ENCODE peak calls at places on chromosome 5, in seven cellular contexts. S is effector memory CD8-positive, alpha-beta T cell; J is heart right ventricle; Y is AG09309; P is HL-60; W is left ventricle myocardium superior; X is ELR. C is an unnamed sample.
A peak's percentile ranks its signal among the peaks of the same experiment; 100 is the strongest.

GRCh38 chr5:95707055-95707454 is 24.1 kb upstream of the RHOBTB3 start:
- DNase-seq in S (no peak), J (no peak), Y (no peak), P (no peak), W (no peak), X (no peak), C (no peak)

GRCh38 chr5:169893586-169893985 is 86.7 kb downstream of the INSYN2B start:
- DNase-seq in S (no peak), J (no peak), Y (no peak), P (no peak), W (no peak), X (peak; percentile 26), C (no peak)

GRCh38 chr5:160199410-160199911 is 29.8 kb upstream of the FABP6 start:
- DNase-seq in S (peak; percentile 63), J (peak; percentile 83), Y (no peak), P (peak; percentile 38), W (peak; percentile 90), X (peak; percentile 64), C (no peak)

GRCh38 chr5:180807654-180808414 is 5.2 kb upstream of the MGAT1 start:
- DNase-seq in S (no peak), J (no peak), Y (no peak), P (no peak), W (no peak), X (no peak), C (no peak)

GRCh38 chr5:17340363-17340762 is 122.9 kb downstream of the BASP1 start:
- DNase-seq in S (no peak), J (no peak), Y (no peak), P (no peak), W (no peak), X (peak; percentile 8), C (no peak)

GRCh38 chr5:113985505-113985904 is 376.4 kb upstream of the KCNN2 start:
- DNase-seq in S (no peak), J (no peak), Y (no peak), P (no peak), W (no peak), X (no peak), C (no peak)

GRCh38 chr5:180084638-180085561 is 13.3 kb upstream of the RNF130 start:
- DNase-seq in S (no peak), J (no peak), Y (no peak), P (peak; percentile 73), W (no peak), X (no peak), C (no peak)

GRCh38 chr5:68077349-68077894 is 138.1 kb upstream of the PIK3R1 start:
- DNase-seq in S (no peak), J (no peak), Y (no peak), P (no peak), W (no peak), X (no peak), C (no peak)

GRCh38 chr5:36457511-36458260 is 148.7 kb upstream of the SLC1A3 start:
- DNase-seq in S (no peak), J (no peak), Y (no peak), P (no peak), W (no peak), X (peak; percentile 35), C (no peak)

GRCh38 chr5:167294861-167295685 is 996.4 kb upstream of the WWC1 start:
- DNase-seq in S (no peak), J (no peak), Y (peak; percentile 78), P (no peak), W (no peak), X (peak; percentile 75), C (peak; percentile 97)

GRCh38 chr5:39811381-39811780 is 386.6 kb upstream of the DAB2 start:
- DNase-seq in S (no peak), J (no peak), Y (no peak), P (no peak), W (no peak), X (peak; percentile 14), C (no peak)

GRCh38 chr5:127957183-127957582 is 126.4 kb upstream of the SLC12A2 start:
- DNase-seq in S (no peak), J (peak; percentile 44), Y (no peak), P (no peak), W (peak; percentile 64), X (peak; percentile 60), C (no peak)